ENCODE peak calls at places on chromosomes 1 and 21, in seven cellular contexts. Z, I, T, Y, M, Q and V are unnamed samples.

GRCh38 chr1:91273875-91274274 is 130.8 kb downstream of the HFM1 start:
- DNase-seq in Z (no peak), I (no peak), T (peak; percentile 11), Y (no peak), M (no peak), Q (no peak), V (no peak)

GRCh38 chr1:226732856-226733291 is 6.2 kb downstream of the ITPKB start:
- DNase-seq in Z (no peak), I (no peak), T (no peak), Y (no peak), M (no peak), Q (no peak), V (no peak)

GRCh38 chr1:85580046-85580411 is 532 bp upstream of the CCN1 start:
- DNase-seq in Z (peak; percentile 47), I (peak; percentile 59), T (peak; percentile 79), Y (no peak), M (no peak), Q (peak; percentile 29), V (no peak)

GRCh38 chr1:119467857-119468666 is 38.9 kb upstream of the HSD3B1 start:
- DNase-seq in Z (no peak), I (no peak), T (no peak), Y (no peak), M (no peak), Q (no peak), V (no peak)

GRCh38 chr1:58443986-58444603 is 102.4 kb downstream of the OMA1 start:
- DNase-seq in Z (no peak), I (no peak), T (no peak), Y (no peak), M (no peak), Q (no peak), V (no peak)

GRCh38 chr1:156860639-156861423 is at the start of gene NTRK1:
- DNase-seq in Z (no peak), I (peak; percentile 48), T (no peak), Y (peak; percentile 31), M (no peak), Q (no peak), V (peak; percentile 27)

GRCh38 chr1:180586671-180587155 is 27.9 kb downstream of the OVAAL start:
- DNase-seq in Z (peak; percentile 41), I (peak; percentile 74), T (peak; percentile 61), Y (no peak), M (no peak), Q (no peak), V (no peak)

GRCh38 chr1:178650950-178651461 is 74.0 kb upstream of the RALGPS2 start:
- DNase-seq in Z (no peak), I (no peak), T (peak; percentile 23), Y (peak; percentile 33), M (no peak), Q (no peak), V (no peak)

GRCh38 chr21:34722684-34723300 is 54.0 kb downstream of the CLIC6 start:
- DNase-seq in Z (no peak), I (no peak), T (no peak), Y (no peak), M (no peak), Q (peak; percentile 34), V (no peak)

GRCh38 chr1:22833699-22834098 is 123.1 kb downstream of the EPHB2 start:
- DNase-seq in Z (no peak), I (no peak), T (no peak), Y (no peak), M (no peak), Q (no peak), V (no peak)

GRCh38 chr1:156571261-156571958 is 955 bp downstream of the IQGAP3 start:
- DNase-seq in Z (peak; percentile 88), I (peak; percentile 61), T (peak; percentile 87), Y (no peak), M (no peak), Q (no peak), V (no peak)

GRCh38 chr21:36917487-36918158 is 48.8 kb downstream of the HLCS start:
- DNase-seq in Z (peak; percentile 32), I (peak; percentile 56), T (peak; percentile 68), Y (no peak), M (no peak), Q (peak; percentile 19), V (no peak)

GRCh38 chr1:206492589-206492988 is 14.7 kb upstream of the RASSF5 start:
- DNase-seq in Z (no peak), I (no peak), T (no peak), Y (no peak), M (no peak), Q (no peak), V (no peak)
- TF ChIP-seq CTCF in Z (no peak), I (no peak), T (no peak), Y (no peak), M (no peak), Q (no peak), V (no peak)

GRCh38 chr1:3702990-3703728 is 49.1 kb upstream of the CCDC27 start:
- DNase-seq in Z (no peak), I (no peak), T (no peak), Y (no peak), M (no peak), Q (no peak), V (no peak)
- TF ChIP-seq CTCF in Z (no peak), I (peak; percentile 27), T (no peak), Y (no peak), M (no peak), Q (peak; percentile 16), V (no peak)

DNA sequence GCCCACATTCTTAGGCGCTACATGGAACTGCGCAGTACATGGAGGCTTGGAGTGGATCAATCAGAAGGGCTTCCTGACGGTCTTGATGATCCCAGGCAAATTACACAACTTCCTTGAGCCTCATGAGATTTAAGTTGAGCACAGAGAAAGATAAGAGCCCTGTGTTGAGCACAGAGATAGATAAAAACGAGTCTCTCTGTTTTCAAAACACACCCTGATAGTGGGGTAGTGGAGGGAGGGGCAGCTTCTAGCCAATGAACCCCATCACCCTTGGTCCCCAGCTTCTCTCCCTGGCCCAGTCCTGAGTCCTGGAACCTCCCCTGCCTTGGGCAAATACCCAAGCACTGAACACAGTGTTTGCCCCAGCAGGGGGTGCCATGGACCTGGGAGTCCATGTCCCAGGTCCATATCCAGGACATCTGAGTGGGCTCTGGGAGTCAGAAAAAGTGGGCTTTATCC is 9.1 kb downstream of the POU3F1 start:
- DNase-seq in Z (no peak), I (no peak), T (no peak), Y (no peak), M (no peak), Q (peak; percentile 53), V (no peak)
- TF ChIP-seq CTCF in Z (peak; percentile 41), I (no peak), T (peak; percentile 11), Y (peak; percentile 12), M (peak; percentile 48), Q (peak; percentile 30), V (no peak)

DNA sequence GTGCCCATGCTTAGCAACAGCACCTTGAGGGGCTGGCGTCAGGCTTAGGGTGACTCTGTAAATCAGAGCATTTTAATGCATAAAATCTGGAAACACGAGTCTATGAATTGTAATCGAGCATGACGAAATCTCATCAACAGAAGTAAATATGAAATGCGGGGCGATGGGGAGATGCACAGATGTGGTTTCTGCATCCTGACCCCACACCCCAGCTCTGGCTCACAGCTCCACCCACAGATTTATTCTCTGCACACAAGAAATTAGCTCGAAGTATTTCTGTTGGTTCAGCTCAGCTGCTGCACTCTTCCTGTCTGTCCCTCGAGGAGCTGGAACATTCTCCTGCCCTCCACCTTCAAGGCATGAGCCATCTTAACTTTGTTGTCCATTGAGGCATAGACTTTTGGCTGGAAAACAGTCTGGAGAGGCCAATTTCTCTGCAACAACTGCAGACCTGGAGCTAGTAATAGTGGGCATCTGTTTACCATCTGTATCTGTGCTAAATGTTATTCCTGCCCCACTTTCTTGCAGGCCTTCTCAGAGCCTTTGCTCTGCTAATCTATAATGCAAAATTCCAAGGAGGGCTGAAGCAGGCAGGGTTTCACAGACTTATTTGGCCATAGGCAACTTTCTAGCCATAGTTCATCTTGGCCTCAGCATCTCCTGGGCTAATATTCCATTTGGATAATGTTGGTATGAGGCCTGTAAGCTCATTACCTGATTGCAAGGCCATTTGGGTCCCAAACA is 124.4 kb upstream of the CSF3R start:
- DNase-seq in Z (no peak), I (no peak), T (no peak), Y (no peak), M (no peak), Q (no peak), V (no peak)
- TF ChIP-seq CTCF in Z (no peak), I (no peak), T (no peak), Y (no peak), M (no peak), Q (no peak), V (no peak)

GRCh38 chr1:20903452-20903851 is 116.3 kb upstream of the HP1BP3 start:
- DNase-seq in Z (no peak), I (peak; percentile 9), T (peak; percentile 53), Y (no peak), M (no peak), Q (no peak), V (no peak)

GRCh38 chr1:20900056-20900455 is 112.9 kb upstream of the HP1BP3 start:
- DNase-seq in Z (no peak), I (no peak), T (no peak), Y (no peak), M (no peak), Q (no peak), V (no peak)

GRCh38 chr1:20896824-20897223 is 109.7 kb upstream of the HP1BP3 start:
- DNase-seq in Z (no peak), I (peak; percentile 26), T (peak; percentile 43), Y (no peak), M (no peak), Q (no peak), V (no peak)

GRCh38 chr1:20893931-20894330 is 106.8 kb upstream of the HP1BP3 start:
- DNase-seq in Z (no peak), I (no peak), T (no peak), Y (no peak), M (no peak), Q (no peak), V (no peak)

DNA sequence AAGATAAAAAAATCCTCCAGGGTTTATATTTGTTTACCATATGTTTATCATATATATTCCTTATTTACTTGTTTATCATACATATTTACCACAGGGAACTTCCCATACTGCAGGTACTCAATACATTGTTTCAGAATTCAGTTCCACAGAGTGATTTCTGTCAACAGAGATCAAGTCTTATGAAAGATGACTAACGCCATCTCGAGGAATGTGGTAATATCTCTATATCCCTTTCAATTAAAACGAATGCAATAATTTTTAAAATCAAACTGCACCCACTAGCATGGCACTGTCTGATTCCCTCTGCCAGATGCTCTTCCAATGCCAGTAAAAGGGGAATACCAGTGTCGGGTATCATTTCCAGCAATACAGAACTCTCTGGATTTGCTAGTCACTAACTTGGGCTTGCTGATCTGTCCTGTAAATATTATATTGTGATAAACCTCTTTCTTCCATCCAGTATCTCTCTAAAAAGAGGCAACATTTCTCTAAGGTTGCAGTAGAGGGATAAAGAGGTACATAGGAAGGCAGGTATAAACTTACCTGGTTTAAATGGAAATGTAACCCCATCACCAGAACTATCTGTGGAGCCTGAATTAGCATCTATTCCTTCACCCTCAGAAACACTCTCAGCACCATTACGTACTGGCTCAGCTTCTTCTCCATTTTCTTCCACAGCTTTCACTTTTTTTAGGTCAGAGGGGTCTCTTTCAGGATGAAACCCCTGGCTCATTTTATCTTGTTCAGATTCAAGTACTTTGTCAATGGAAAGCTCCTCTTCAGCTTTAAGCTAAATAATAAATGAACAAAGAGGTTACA is 112.3 kb upstream of the HP1BP3 start:
- DNase-seq in Z (no peak), I (no peak), T (no peak), Y (no peak), M (no peak), Q (no peak), V (no peak)
- TF ChIP-seq CTCF in Z (no peak), I (no peak), T (no peak), Y (no peak), M (no peak), Q (no peak), V (no peak)

GRCh38 chr1:161726631-161727342 is 5.4 kb downstream of the FCRLB start:
- DNase-seq in Z (peak; percentile 69), I (peak; percentile 80), T (peak; percentile 75), Y (peak; percentile 85), M (peak; percentile 79), Q (peak; percentile 68), V (peak; percentile 70)
- TF ChIP-seq CTCF in Z (peak; percentile 8), I (no peak), T (no peak), Y (peak; percentile 5), M (no peak), Q (no peak), V (no peak)